ENCODE peak calls at places on chromosome 16, in four cellular contexts. C is aorta; N is MG63; R is CD4-positive, alpha-beta memory T cell. B is an unnamed sample.

GRCh38 chr16:70715113-70715711 is 29.4 kb upstream of the MTSS2 start:
- DNase-seq in C (peak; percentile 95), N (peak; percentile 99), R (no peak), B (no peak)

GRCh38 chr16:81740163-81740562 is 38.9 kb upstream of the PLCG2 start:
- DNase-seq in C (no peak), N (no peak), R (no peak), B (no peak)

GRCh38 chr16:56279132-56279531 is 87.8 kb downstream of the GNAO1 start:
- DNase-seq in C (no peak), N (no peak), R (peak; percentile 51), B (no peak)

GRCh38 chr16:56868175-56868574 is 3.2 kb downstream of the SLC12A3 start:
- DNase-seq in C (no peak), N (no peak), R (no peak), B (no peak)

GRCh38 chr16:69190598-69190997 is 3.6 kb downstream of the SNTB2 start:
- DNase-seq in C (no peak), N (no peak), R (no peak), B (no peak)

GRCh38 chr16:47613251-47613650 is 152.1 kb downstream of the PHKB start:
- DNase-seq in C (no peak), N (no peak), R (no peak), B (no peak)

GRCh38 chr16:30985401-30986128 is 558 bp downstream of the HSD3B7 start:
- DNase-seq in C (no peak), N (peak; percentile 46), R (no peak), B (no peak)

GRCh38 chr16:82045471-82046178 is 10.6 kb downstream of the HSD17B2 start:
- DNase-seq in C (no peak), N (no peak), R (no peak), B (no peak)

GRCh38 chr16:89473136-89473712 is 17.1 kb downstream of the ANKRD11 start:
- DNase-seq in C (no peak), N (no peak), R (no peak), B (no peak)

GRCh38 chr16:24609740-24610420 is 70.5 kb downstream of the RBBP6 start:
- DNase-seq in C (peak; percentile 65), N (no peak), R (no peak), B (no peak)

GRCh38 chr16:13154799-13155198 is 253.4 kb downstream of the SHISA9 start:
- DNase-seq in C (no peak), N (no peak), R (no peak), B (no peak)

GRCh38 chr16:89577055-89577759 is 1.6 kb downstream of the CPNE7 start:
- DNase-seq in C (no peak), N (no peak), R (no peak), B (no peak)

GRCh38 chr16:10312023-10312422 is 73.8 kb upstream of the ATF7IP2 start:
- DNase-seq in C (no peak), N (no peak), R (no peak), B (no peak)

GRCh38 chr16:6682142-6682811 is 650.4 kb upstream of the RBFOX1 start:
- DNase-seq in C (peak; percentile 51), N (no peak), R (no peak), B (no peak)

GRCh38 chr16:35450648-35451047 is 1991.2 kb downstream of the TP53TG3F start:
- DNase-seq in C (no peak), N (no peak), R (no peak), B (no peak)
- H3K9me3 ChIP-seq in C (peaks cover 2% of the 10 kb centered on the region), N (peaks cover 2% of the 10 kb centered on the region), R (no peaks in the 10 kb centered on the region), B (no peaks in the 10 kb centered on the region)

DNA sequence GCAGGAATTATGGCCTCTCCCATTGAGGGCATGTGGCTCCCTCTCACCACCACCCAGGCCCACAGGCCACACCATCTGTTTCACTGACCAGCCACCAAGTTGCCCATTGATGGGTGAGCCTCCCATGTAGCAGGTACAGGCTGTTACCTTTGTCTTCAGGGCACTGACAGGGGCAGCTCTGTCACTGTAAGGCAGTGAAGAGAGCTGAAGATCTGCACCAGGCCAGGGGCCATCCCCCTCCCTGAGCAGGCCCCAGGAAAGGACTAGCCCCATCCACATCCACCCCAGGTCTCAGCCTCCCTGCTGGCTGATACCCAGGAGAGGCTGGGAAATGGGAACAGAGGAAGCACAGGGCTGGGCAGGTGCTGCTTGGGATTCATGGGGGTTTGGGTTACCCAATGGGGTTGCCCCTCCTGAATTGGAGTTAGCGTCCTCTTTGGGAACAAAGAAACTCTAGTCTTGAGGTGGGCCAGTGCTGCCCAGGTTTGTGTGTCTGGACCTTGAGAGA is 1691.4 kb downstream of the TP53TG3F start:
- DNase-seq in C (no peak), N (no peak), R (no peak), B (no peak)
- H3K9me3 ChIP-seq in C (peaks cover 1% of the 10 kb centered on the region), N (no peaks in the 10 kb centered on the region), R (no peaks in the 10 kb centered on the region), B (no peaks in the 10 kb centered on the region)

DNA sequence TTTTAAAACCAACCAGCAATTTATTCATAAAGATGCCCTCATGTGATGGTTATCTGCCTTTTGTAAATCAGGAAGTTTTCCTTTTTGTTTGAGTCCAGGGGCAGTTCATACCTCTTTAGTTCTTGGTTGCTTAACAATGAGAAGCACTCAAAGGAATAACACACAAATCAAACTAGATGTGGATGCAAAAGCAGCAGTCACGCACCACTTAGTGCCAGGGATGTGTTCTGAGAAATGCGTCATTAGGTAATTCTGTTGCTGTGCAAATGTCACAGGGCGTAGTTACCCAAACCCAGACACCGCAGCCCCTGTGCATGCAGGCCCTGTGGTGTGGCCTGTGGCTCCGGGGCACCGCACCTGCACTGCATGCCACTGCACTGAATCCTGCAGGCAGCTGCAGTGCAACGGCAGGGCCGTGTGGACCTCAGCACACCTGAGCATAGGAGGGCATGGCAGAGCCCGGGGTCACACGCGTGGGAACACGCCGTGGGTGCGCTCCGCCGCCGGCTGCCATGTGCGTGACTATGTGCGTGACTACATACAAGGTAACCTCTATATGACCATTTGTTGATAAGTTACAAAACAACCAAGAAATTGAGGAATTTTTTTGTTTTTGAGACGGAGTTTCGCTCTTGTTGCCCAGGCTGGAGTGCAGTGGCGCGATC is 39.6 kb downstream of the PKD1 start:
- DNase-seq in C (no peak), N (no peak), R (no peak), B (no peak)
- H3K9me3 ChIP-seq in C (no peaks in the 10 kb centered on the region), N (no peaks in the 10 kb centered on the region), R (no peaks in the 10 kb centered on the region), B (no peaks in the 10 kb centered on the region)

GRCh38 chr16:3295783-3296182 is 9.4 kb downstream of the TIGD7 start:
- DNase-seq in C (no peak), N (no peak), R (no peak), B (no peak)

GRCh38 chr16:3289998-3290673 is 6.8 kb downstream of the ZNF263 start:
- DNase-seq in C (no peak), N (no peak), R (no peak), B (no peak)

GRCh38 chr16:3295209-3295608 is 10.0 kb downstream of the TIGD7 start:
- DNase-seq in C (no peak), N (no peak), R (no peak), B (no peak)

DNA sequence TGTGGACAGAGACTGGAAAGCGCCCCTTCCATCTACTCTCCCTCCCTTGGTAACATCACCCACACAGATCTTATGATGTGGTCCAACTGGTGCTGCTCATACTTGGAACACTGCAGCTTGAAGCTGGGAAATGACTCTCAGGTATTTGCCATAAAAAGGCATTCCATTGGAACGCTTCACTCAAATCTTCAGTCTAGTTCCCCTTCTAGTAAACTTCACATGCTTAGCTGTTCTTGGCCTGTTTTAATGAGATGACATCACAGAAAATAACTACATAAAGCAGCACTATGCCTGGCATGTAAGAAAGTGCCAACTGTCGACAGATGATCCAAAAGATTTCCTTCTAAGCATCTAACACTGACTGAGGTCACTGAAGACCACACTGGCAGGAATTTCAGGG is 9.3 kb downstream of the ZNF263 start:
- DNase-seq in C (no peak), N (peak; percentile 45), R (no peak), B (no peak)
- H3K9me3 ChIP-seq in C (peaks cover 32% of the 10 kb centered on the region), N (peaks cover 79% of the 10 kb centered on the region), R (no peaks in the 10 kb centered on the region), B (peaks cover 28% of the 10 kb centered on the region)

GRCh38 chr16:67726106-67727034 is 7.3 kb upstream of the GFOD2 start:
- DNase-seq in C (no peak), N (peak; percentile 83), R (no peak), B (no peak)
- H3K9me3 ChIP-seq in C (no peaks in the 10 kb centered on the region), N (no peaks in the 10 kb centered on the region), R (no peaks in the 10 kb centered on the region), B (no peaks in the 10 kb centered on the region)

B was measured in T-helper 17 cell.